ENCODE peak calls at places on chromosomes 2 and 18, in seven cellular contexts. Z is SK-N-SH, K is HCT116, Y is HepG2, L is K562, U is GM12878, T is H1. Q is an unnamed sample.

GRCh38 chr18:45765740-45766139 is 41.8 kb downstream of the SLC14A1 start:
- DNase-seq in Z (no peak), K (no peak), Y (no peak), L (no peak), U (no peak), T (no peak), Q (no peak)

GRCh38 chr18:60686142-60686541 is 313.6 kb upstream of the MC4R start:
- DNase-seq in Z (no peak), K (no peak), Y (no peak), L (no peak), U (no peak), T (no peak), Q (no peak)

GRCh38 chr18:35697869-35698268 is 116.3 kb downstream of the GALNT1 start:
- DNase-seq in Z (no peak), K (no peak), Y (no peak), L (no peak), U (no peak), T (no peak), Q (no peak)

GRCh38 chr2:15363142-15363541 is 198.0 kb downstream of the NBAS start:
- DNase-seq in Z (no peak), K (no peak), Y (peak), L (no peak), U (no peak), T (no peak), Q (no peak)

GRCh38 chr18:8820701-8821465 is 115.5 kb downstream of the MTCL1 start:
- DNase-seq in Z (no peak), K (no peak), Y (no peak), L (no peak), U (no peak), T (no peak), Q (no peak)

GRCh38 chr18:58599106-58599505 is 29.8 kb downstream of the ALPK2 start:
- DNase-seq in Z (no peak), K (no peak), Y (no peak), L (no peak), U (no peak), T (no peak), Q (no peak)

GRCh38 chr2:133886735-133887675 is 318.7 kb upstream of the NCKAP5 start:
- DNase-seq in Z (peak), K (peak), Y (peak), L (peak), U (peak), T (peak), Q (peak)

GRCh38 chr2:25700221-25700660 is 26.9 kb upstream of the DTNB start:
- DNase-seq in Z (peak), K (peak), Y (peak), L (peak), U (no peak), T (no peak), Q (no peak)

GRCh38 chr2:43609304-43609883 is 13.6 kb upstream of the THADA start:
- DNase-seq in Z (peak), K (peak), Y (peak), L (peak), U (no peak), T (no peak), Q (no peak)

GRCh38 chr2:66897181-66897580 is 462.3 kb downstream of the MEIS1 start:
- DNase-seq in Z (no peak), K (no peak), Y (no peak), L (no peak), U (no peak), T (no peak), Q (no peak)

GRCh38 chr2:109615637-109616144 is 1.5 kb downstream of the SOWAHC start:
- DNase-seq in Z (no peak), K (no peak), Y (peak), L (no peak), U (no peak), T (peak), Q (no peak)

GRCh38 chr2:219596954-219597551 is 604 bp upstream of the STK11IP start:
- DNase-seq in Z (peak), K (no peak), Y (peak), L (no peak), U (no peak), T (no peak), Q (no peak)

GRCh38 chr18:59927246-59927825 is 27.5 kb downstream of the PMAIP1 start:
- DNase-seq in Z (no peak), K (no peak), Y (no peak), L (no peak), U (peak), T (no peak), Q (no peak)

GRCh38 chr2:73859721-73860586 is 31.2 kb downstream of the STAMBP start:
- DNase-seq in Z (no peak), K (peak), Y (peak), L (no peak), U (no peak), T (no peak), Q (no peak)

GRCh38 chr18:78582131-78582789 is 397.4 kb upstream of the SALL3 start:
- DNase-seq in Z (no peak), K (no peak), Y (no peak), L (no peak), U (no peak), T (no peak), Q (no peak)

GRCh38 chr18:32576296-32576916 is 105.7 kb upstream of the GAREM1 start:
- DNase-seq in Z (peak), K (no peak), Y (peak), L (no peak), U (no peak), T (no peak), Q (no peak)

GRCh38 chr2:31038385-31038784 is 99.9 kb downstream of the GALNT14 start:
- DNase-seq in Z (no peak), K (no peak), Y (peak), L (no peak), U (no peak), T (peak), Q (no peak)

GRCh38 chr2:157032019-157032418 is 225.5 kb upstream of the GALNT5 start:
- DNase-seq in Z (peak), K (peak), Y (peak), L (no peak), U (no peak), T (no peak), Q (no peak)

GRCh38 chr2:150783896-150784295 is 296.4 kb upstream of the RND3 start:
- DNase-seq in Z (no peak), K (no peak), Y (no peak), L (no peak), U (no peak), T (no peak), Q (no peak)

GRCh38 chr18:59067873-59068272 is 71.8 kb upstream of the SEC11C start:
- DNase-seq in Z (peak), K (no peak), Y (no peak), L (no peak), U (no peak), T (no peak), Q (no peak)

GRCh38 chr2:109125595-109126500 is 3.2 kb upstream of the SH3RF3 start:
- DNase-seq in Z (no peak), K (peak), Y (peak), L (no peak), U (no peak), T (peak), Q (no peak)

GRCh38 chr2:46943881-46944798 is 28.5 kb upstream of the MCFD2 start:
- DNase-seq in Z (no peak), K (no peak), Y (no peak), L (no peak), U (peak), T (no peak), Q (no peak)
- TF ChIP-seq JUND in Z (no peak), K (no peak), Y (no peak), L (no peak), U (peak), T (no peak), Q (no peak)

GRCh38 chr2:127080226-127080940 is 26.6 kb downstream of the BIN1 start:
- DNase-seq in Z (no peak), K (no peak), Y (peak), L (peak), U (no peak), T (no peak), Q (no peak)
- TF ChIP-seq JUND in Z (no peak), K (no peak), Y (no peak), L (no peak), U (no peak), T (no peak), Q (no peak)

DNA sequence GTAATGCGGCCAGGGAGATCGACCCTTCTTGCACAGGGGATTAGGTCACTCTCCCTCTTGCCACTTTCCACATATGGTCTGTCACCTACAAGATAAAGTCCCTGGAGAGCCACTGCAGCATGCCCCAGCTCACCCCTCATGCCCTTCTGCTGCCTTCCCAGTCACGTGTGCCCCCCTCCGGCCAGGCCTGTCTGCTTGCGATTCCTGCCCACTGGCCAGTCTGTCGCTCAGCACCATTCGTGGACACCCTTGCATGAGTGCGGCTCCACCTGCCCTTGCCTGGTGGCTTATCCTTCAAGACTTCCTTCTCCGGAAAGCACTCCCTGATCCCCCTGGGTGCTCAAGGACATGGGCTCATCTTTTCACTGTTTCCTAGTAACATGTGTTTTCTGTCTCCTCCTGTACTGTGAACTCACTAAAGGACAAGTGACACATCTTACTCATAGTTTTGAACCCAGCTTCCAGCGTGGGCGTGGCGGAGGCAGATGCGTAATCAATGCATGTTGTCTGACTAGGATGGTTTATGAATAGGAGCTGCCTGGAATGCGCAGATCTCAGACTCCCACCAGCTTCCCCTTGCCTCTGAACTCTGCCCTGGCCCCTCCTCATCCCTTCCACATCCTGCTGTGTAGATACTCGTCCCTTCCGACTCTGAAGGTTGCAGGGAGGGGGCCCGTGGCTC is 7.8 kb upstream of the NT5DC4 start:
- DNase-seq in Z (no peak), K (no peak), Y (peak), L (peak), U (no peak), T (peak), Q (no peak)
- TF ChIP-seq JUND in Z (no peak), K (no peak), Y (no peak), L (peak), U (no peak), T (no peak), Q (no peak)

GRCh38 chr2:185919155-185919554 is 180.6 kb downstream of the FSIP2 start:
- DNase-seq in Z (no peak), K (no peak), Y (no peak), L (no peak), U (no peak), T (no peak), Q (no peak)

DNA sequence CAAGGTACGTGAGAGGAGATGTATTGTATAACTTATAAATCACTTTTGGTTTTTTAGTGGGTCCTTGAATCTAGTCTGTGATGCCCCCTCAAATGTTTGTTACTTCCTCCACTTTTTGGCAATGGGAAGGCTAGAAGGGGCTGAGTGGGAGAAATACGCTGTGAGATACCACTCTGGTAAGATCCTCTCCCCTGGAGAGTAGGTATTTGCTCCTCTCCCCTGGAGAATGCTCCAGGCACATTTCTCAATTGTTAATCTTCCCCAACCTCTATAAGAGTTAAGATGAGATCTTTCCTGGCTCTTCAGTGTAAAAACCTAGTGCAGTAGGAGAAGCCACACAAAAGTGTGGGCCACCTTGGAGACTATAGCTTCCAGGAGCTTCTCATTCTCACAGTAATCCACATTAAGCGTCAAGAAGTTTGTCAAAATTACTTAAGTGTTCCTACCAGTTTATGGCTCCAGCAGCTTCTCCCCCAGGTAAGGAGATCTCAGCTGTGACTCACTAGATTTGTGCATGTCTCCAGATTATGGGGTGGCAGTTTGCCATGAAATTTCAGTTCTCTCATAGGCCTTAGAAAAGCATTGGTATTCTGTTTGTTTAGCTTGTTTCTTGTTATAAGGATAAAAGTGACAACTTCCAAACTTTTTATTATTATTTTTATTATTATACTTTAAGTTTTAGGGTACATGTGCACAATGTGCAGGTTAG is 182.6 kb downstream of the FSIP2 start:
- DNase-seq in Z (no peak), K (no peak), Y (no peak), L (no peak), U (no peak), T (no peak), Q (no peak)
- TF ChIP-seq JUND in Z (no peak), K (no peak), Y (no peak), L (no peak), U (no peak), T (no peak), Q (no peak)

DNA sequence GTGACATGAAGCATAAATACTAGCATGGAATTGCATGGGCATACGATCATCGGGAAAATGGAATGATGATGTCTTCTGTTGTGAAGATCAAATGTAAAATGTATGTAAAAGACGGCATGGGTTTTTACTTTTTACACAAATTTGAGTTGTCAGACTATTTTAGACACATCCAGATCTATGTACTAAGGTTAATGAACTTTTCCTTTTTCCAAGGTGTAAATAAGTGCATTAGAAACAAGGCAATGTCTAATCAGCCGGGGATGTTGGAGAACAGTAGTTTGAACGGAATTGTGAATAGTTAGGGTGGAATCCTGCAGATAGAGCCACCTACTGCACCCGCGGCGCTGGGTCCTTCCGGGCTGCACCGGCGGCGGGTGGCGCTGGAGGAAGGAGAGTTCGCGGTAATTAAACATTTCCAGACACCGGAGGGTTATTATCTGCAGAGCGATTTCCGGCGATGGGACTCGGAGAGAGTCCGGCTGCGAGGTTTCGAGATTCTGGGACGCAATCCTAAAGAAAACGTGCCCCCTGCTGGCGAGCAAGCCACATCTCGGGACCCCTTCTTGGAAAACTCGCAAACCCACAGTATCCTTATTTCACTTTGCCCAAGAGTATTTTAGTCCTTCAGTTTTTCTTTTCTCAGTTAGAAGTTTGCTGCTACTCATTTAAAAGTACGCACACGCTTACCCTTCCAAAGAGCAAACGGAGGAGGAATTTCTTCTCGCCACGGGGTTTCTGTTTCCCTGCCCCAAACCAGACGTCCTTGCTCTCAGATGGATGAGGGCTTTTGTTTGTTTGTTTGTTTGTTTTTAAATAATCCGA is 4.4 kb upstream of the OSR1 start:
- DNase-seq in Z (peak), K (peak), Y (peak), L (peak), U (no peak), T (peak), Q (peak)
- TF ChIP-seq JUND in Z (no peak), K (no peak), Y (no peak), L (peak), U (no peak), T (no peak), Q (no peak)

GRCh38 chr2:200159829-200160781 is 146.4 kb upstream of the SPATS2L start:
- DNase-seq in Z (no peak), K (no peak), Y (no peak), L (no peak), U (no peak), T (no peak), Q (no peak)
- TF ChIP-seq JUND in Z (no peak), K (no peak), Y (no peak), L (no peak), U (no peak), T (no peak), Q (no peak)

GRCh38 chr2:1915196-1915595 is 170.9 kb upstream of the PXDN start:
- DNase-seq in Z (no peak), K (no peak), Y (no peak), L (no peak), U (no peak), T (no peak), Q (no peak)
- TF ChIP-seq JUND in Z (no peak), K (no peak), Y (no peak), L (no peak), U (no peak), T (no peak), Q (no peak)

DNA sequence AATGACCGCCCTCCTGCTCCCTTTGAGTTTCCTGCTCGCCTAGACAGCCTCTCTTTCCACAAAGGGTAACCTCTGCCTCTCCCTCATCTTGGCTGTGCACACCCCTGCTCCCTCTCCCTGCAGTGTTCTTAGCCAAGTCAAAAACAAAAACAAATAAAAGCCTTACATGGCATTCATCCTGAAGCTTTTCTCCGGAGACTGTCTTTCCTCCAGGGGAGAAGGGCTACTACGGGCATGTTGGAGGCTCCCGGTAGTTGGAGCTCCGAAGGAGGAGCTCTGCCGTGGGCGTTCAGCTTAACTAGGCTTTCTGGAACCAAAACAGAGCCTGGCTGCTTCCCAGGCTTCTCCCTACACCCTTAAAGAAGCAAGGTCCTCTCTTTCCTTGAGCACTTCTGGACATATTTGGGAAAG is 104.2 kb downstream of the TPGS2 start:
- DNase-seq in Z (no peak), K (no peak), Y (no peak), L (no peak), U (no peak), T (no peak), Q (no peak)
- TF ChIP-seq JUND in Z (no peak), K (no peak), Y (no peak), L (no peak), U (no peak), T (no peak), Q (no peak)

Q was measured in T47D.